ENCODE peak calls at places on chromosomes 16 and 17, in eight cellular contexts. Z, M, Q, B, J, F, H and S are unnamed samples. For H3K36me3, the result is how much of the 10 kb centered on the place peaks cover.

GRCh38 chr17:56870163-56870651 is 36.3 kb downstream of the DGKE start:
- DNase-seq in Z (no peak), M (no peak), Q (no peak), B (no peak), J (no peak), F (no peak), H (no peak), S (no peak)

GRCh38 chr16:86925067-86925791 is 346.9 kb downstream of the FOXL1 start:
- DNase-seq in Z (no peak), M (no peak), Q (no peak), B (no peak), J (no peak), F (no peak), H (no peak), S (peak)

GRCh38 chr17:39737761-39738567 is at the start of gene GRB7:
- DNase-seq in Z (peak), M (peak), Q (no peak), B (no peak), J (no peak), F (no peak), H (no peak), S (no peak)

GRCh38 chr17:16486373-16487250 is 5.4 kb downstream of the LRRC75A start:
- DNase-seq in Z (peak), M (peak), Q (no peak), B (peak), J (peak), F (no peak), H (peak), S (peak)

GRCh38 chr16:57029161-57030160 is 40.1 kb downstream of the NLRC5 start:
- DNase-seq in Z (no peak), M (no peak), Q (no peak), B (no peak), J (no peak), F (no peak), H (no peak), S (peak)

GRCh38 chr16:85310868-85311585 is 198.8 kb upstream of the CIBAR2 start:
- DNase-seq in Z (no peak), M (peak), Q (peak), B (no peak), J (no peak), F (peak), H (peak), S (no peak)

GRCh38 chr16:69566437-69567030 is 768 bp downstream of the NFAT5 start:
- DNase-seq in Z (peak), M (peak), Q (no peak), B (peak), J (peak), F (peak), H (peak), S (peak)

GRCh38 chr17:6479626-6480324 is 35.5 kb downstream of the PIMREG start:
- DNase-seq in Z (no peak), M (no peak), Q (no peak), B (no peak), J (no peak), F (no peak), H (no peak), S (no peak)

GRCh38 chr16:20023190-20023589 is 50.5 kb downstream of the GPR139 start:
- DNase-seq in Z (no peak), M (peak), Q (no peak), B (no peak), J (no peak), F (peak), H (no peak), S (peak)

GRCh38 chr17:10226930-10227695 is 28.7 kb upstream of the GAS7 start:
- DNase-seq in Z (peak), M (peak), Q (peak), B (peak), J (peak), F (peak), H (peak), S (no peak)

DNA sequence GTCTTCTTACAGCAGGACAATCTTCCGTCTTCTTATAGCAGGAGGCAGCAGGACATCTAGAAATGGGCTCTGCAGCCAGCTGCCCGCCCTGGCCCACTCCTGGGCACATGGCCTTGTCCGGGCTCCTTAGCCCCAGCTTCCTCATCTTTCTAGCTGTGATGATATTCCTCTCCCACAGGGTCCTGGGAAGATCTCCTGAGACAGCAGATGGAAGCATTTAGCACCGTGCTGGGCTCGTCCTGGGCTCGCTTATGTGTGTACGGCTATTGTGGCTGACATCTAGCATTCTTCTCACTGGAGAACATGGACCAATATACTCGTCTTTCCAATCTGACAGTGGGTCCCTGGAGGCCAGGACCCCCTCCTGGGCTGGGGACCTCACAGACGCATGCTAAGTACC is 48.5 kb downstream of the TIMM22 start:
- DNase-seq in Z (no peak), M (no peak), Q (no peak), B (no peak), J (no peak), F (no peak), H (no peak), S (no peak)
- H3K4me3 ChIP-seq in Z (no peak), M (no peak), Q (no peak), B (no peak), J (no peak), F (no peak), H (no peak), S (no peak)

DNA sequence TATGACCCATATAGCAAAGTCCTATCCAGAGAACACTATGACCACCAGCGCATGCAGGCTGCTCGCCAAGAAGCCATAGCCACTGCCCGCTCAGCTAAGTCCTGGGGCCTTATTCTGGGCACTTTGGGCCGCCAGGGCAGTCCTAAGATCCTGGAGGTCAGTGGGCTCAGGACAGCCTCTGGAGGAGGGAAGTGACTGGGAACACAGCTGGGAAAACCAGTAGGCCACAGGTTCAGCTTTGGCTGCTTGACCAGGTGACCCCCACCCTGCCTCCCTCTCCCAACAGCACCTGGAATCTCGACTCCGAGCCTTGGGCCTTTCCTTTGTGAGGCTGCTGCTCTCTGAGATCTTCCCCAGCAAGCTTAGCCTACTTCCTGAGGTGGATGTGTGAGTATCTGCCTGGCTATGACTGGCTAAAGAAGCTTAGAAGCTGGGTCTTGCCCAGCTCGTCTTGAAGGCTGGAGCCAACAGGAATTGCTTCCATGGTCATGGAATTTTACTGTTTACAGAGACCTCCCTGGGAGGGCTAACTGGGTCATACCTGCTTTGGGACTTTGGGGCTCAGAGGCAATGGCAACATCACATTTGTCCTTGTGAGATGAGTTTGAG is 1.5 kb upstream of the OVCA2 start:
- DNase-seq in Z (no peak), M (no peak), Q (no peak), B (no peak), J (no peak), F (no peak), H (no peak), S (no peak)
- H3K36me3 ChIP-seq in Z (under half), M (under half), Q (under half), B (under half), J (under half), F (half or more), H (half or more), S (under half)

GRCh38 chr17:50469005-50469605 is 425 bp upstream of the CHAD start:
- DNase-seq in Z (no peak), M (peak), Q (no peak), B (no peak), J (no peak), F (no peak), H (no peak), S (no peak)
- H3K4me3 ChIP-seq in Z (no peak), M (peak), Q (no peak), B (no peak), J (peak), F (no peak), H (peak), S (no peak)

GRCh38 chr16:30929167-30929566 is 5.8 kb downstream of the FBXL19 start:
- DNase-seq in Z (no peak), M (no peak), Q (no peak), B (no peak), J (no peak), F (no peak), H (no peak), S (no peak)
- H3K36me3 ChIP-seq in Z (under half), M (under half), Q (under half), B (under half), J (under half), F (under half), H (under half), S (under half)

DNA sequence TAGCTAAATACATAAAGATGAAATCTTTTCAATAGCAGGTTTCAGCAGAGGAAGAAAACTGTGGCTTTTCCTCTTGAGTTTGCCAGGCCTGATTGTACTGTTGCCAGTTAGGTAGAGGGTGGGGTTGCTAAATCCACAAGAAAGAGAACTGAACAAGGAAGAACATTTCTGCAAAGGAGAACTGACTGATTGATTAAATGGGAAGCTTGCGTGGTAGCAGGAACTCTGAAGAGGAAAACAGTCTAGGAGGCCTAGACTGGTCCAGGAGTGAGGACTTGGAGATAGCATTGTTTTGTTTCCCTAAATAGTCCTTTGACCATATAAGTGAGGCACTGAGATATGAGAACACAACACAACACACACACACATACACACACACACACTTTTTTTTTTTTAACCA is 18.8 kb downstream of the LRRC36 start:
- DNase-seq in Z (peak), M (no peak), Q (no peak), B (no peak), J (no peak), F (no peak), H (no peak), S (no peak)
- H3K4me3 ChIP-seq in Z (no peak), M (no peak), Q (no peak), B (no peak), J (no peak), F (no peak), H (no peak), S (no peak)

DNA sequence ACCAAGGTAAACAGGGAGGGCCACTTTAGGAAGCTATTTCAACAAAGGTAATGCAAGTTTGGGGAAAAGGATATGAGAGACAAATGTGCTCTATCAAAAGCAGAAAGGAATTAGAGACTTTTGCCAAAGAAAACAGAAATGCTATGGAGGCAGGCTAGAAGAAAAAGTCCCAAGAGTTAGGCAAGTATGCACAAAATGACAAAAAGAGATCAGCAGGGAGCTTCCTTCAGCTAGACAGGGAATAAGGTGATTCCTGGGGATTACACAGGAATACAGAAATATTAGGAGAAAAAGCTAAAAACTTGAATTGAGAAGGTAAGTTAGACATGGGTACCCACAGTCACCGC is 2.4 kb downstream of the FXR2 start:
- DNase-seq in Z (no peak), M (no peak), Q (no peak), B (no peak), J (no peak), F (no peak), H (no peak), S (peak)
- H3K36me3 ChIP-seq in Z (under half), M (under half), Q (under half), B (under half), J (under half), F (under half), H (under half), S (under half)

DNA sequence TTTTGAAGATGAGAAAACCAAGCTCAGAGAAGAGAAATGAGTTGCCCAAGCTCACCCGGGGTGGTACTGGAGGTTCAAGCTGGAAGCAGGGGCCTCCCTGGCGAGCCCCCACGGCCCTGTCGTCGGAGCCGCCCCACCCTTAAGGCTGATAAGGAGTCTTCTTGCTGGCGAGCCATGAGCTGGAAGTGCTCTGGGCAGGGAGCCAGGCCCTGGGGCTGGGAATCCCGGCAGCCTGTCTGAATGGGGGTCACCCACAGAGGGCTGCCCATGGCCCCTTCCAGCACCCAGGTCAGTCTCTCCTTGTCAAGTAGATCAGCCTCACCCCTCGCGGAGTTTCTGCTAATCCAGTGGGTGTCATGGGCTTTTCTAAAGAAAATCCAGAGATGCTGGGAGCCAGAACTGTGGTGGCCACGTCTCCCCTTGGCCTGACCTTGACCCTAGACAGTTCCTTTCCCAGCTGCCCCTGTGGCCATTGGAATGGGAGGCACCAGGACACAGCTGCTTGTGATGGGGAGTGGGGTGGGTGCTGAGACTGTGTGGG is 1.2 kb upstream of the P2RX1 start:
- DNase-seq in Z (peak), M (no peak), Q (no peak), B (peak), J (peak), F (no peak), H (peak), S (peak)
- H3K4me3 ChIP-seq in Z (no peak), M (no peak), Q (no peak), B (no peak), J (no peak), F (no peak), H (no peak), S (no peak)

DNA sequence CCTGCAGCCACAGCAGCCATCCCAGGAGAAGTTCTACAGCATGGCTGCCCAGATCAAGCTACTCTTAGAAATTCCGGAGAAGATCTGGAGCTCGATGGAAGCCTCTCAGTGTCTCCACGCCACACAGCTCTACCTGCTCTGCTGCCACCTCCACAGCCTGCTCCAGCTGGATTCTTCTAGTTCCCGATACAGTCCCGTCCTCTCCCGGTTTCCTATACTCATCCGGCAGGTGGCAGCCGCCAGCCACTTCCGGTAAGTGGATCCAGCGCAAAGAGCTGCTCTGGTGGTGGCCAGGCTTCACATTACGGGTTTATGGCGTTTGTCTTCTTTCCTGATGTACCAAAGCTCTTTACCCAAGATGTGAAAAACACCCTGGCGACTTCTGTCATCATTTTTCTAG is 3.6 kb downstream of the COG1 start:
- DNase-seq in Z (peak), M (peak), Q (no peak), B (no peak), J (peak), F (no peak), H (no peak), S (peak)
- H3K36me3 ChIP-seq in Z (under half), M (under half), Q (half or more), B (under half), J (under half), F (half or more), H (half or more), S (under half)

GRCh38 chr17:13024526-13025263 is 6.9 kb upstream of the ELAC2 start:
- DNase-seq in Z (peak), M (peak), Q (peak), B (peak), J (peak), F (peak), H (peak), S (peak)
- H3K4me3 ChIP-seq in Z (no peak), M (peak), Q (no peak), B (no peak), J (peak), F (no peak), H (peak), S (no peak)

GRCh38 chr17:13025264-13025627 is 7.4 kb upstream of the ELAC2 start:
- DNase-seq in Z (no peak), M (no peak), Q (no peak), B (no peak), J (no peak), F (no peak), H (no peak), S (no peak)

GRCh38 chr17:13029340-13029739 is 11.5 kb upstream of the ELAC2 start:
- DNase-seq in Z (no peak), M (no peak), Q (no peak), B (no peak), J (no peak), F (no peak), H (no peak), S (no peak)

GRCh38 chr17:13024033-13024432 is 6.2 kb upstream of the ELAC2 start:
- DNase-seq in Z (no peak), M (no peak), Q (no peak), B (no peak), J (no peak), F (no peak), H (no peak), S (no peak)

GRCh38 chr17:13027246-13027645 is 9.4 kb upstream of the ELAC2 start:
- DNase-seq in Z (no peak), M (no peak), Q (no peak), B (no peak), J (no peak), F (no peak), H (no peak), S (peak)

GRCh38 chr17:13025687-13026086 is 7.9 kb upstream of the ELAC2 start:
- DNase-seq in Z (no peak), M (no peak), Q (no peak), B (no peak), J (no peak), F (no peak), H (no peak), S (no peak)
- H3K36me3 ChIP-seq in Z (under half), M (under half), Q (under half), B (under half), J (under half), F (under half), H (under half), S (under half)